ENCODE peak calls at places on chromosomes 5 and 9, in six cellular contexts. O is AG09309, K is uterus, X is progenitor cell of endocrine pancreas, J is cardiac fibroblast, C is A549. A is an unnamed sample.

GRCh38 chr9:78115073-78115472 is 83.5 kb upstream of the GNAQ start:
- DNase-seq in X (no peak), O (no peak), K (no peak), C (no peak), J (peak; percentile 31), A (no peak)

GRCh38 chr9:89435315-89435823 is 62.5 kb downstream of the SEMA4D start:
- DNase-seq in K (no peak), X (no peak), J (no peak), C (no peak), O (no peak), A (peak; percentile 80)

GRCh38 chr9:114076237-114077161 is 1.6 kb downstream of the AMBP start:
- DNase-seq in X (no peak), O (no peak), C (no peak), K (no peak), J (no peak), A (no peak)

GRCh38 chr9:86406366-86406765 is 52.2 kb upstream of the TUT7 start:
- DNase-seq in X (no peak), J (peak; percentile 89), O (no peak), C (no peak), K (peak; percentile 23), A (no peak)

GRCh38 chr5:1648806-1649205 is 125.0 kb upstream of the LPCAT1 start:
- DNase-seq in X (no peak), J (peak; percentile 63), K (no peak), O (peak; percentile 39), C (no peak), A (no peak)

GRCh38 chr5:117623042-117623815 is 1048.6 kb upstream of the SEMA6A start:
- DNase-seq in K (no peak), O (no peak), C (no peak), X (no peak), J (peak; percentile 32), A (peak; percentile 2)

GRCh38 chr5:6767481-6768063 is 54.3 kb downstream of the TENT4A start:
- DNase-seq in X (no peak), C (no peak), O (no peak), J (no peak), K (no peak), A (no peak)

GRCh38 chr9:120394058-120394669 is 185.8 kb downstream of the CDK5RAP2 start:
- DNase-seq in C (no peak), J (peak; percentile 91), O (peak; percentile 88), X (no peak), K (no peak), A (no peak)

GRCh38 chr5:72501475-72501874 is 5.7 kb downstream of the ZNF366 start:
- DNase-seq in O (no peak), X (no peak), C (no peak), K (no peak), J (no peak), A (no peak)

GRCh38 chr5:150299571-150300327 is 3.0 kb downstream of the ARSI start:
- DNase-seq in J (no peak), C (no peak), O (peak; percentile 21), K (peak; percentile 50), X (no peak), A (no peak)

GRCh38 chr9:25677301-25678146 is 720 bp downstream of the TUSC1 start:
- DNase-seq in X (no peak), O (peak; percentile 7), K (peak; percentile 89), C (peak; percentile 28), J (peak; percentile 72), A (peak; percentile 82)

GRCh38 chr9:112241491-112241890 is 66.4 kb upstream of the SUSD1 start:
- DNase-seq in O (no peak), J (peak; percentile 58), C (no peak), X (no peak), K (no peak), A (no peak)

GRCh38 chr5:21152611-21153010 is 1164.6 kb upstream of the CDH18 start:
- DNase-seq in C (peak; percentile 2), O (no peak), J (peak; percentile 90), X (no peak), K (no peak), A (peak; percentile 26)

GRCh38 chr9:133959966-133960567 is 32.1 kb downstream of the VAV2 start:
- DNase-seq in C (no peak), O (no peak), X (no peak), J (no peak), K (no peak), A (no peak)

GRCh38 chr5:172746725-172747124 is 24.3 kb downstream of the DUSP1 start:
- DNase-seq in J (no peak), K (no peak), C (no peak), O (no peak), X (no peak), A (no peak)

GRCh38 chr9:137488330-137488653 is 29.2 kb upstream of the NSMF start:
- DNase-seq in X (no peak), J (no peak), C (no peak), K (no peak), O (no peak), A (no peak)

GRCh38 chr5:157050050-157050449 is 8.9 kb downstream of the HAVCR1 start:
- DNase-seq in K (no peak), C (no peak), O (no peak), J (no peak), X (no peak), A (no peak)

GRCh38 chr5:98492258-98492657 is 281.2 kb upstream of the RGMB start:
- DNase-seq in J (peak; percentile 73), X (no peak), K (no peak), O (no peak), C (no peak), A (no peak)

GRCh38 chr5:72682561-72682960 is 133.9 kb upstream of the TNPO1 start:
- DNase-seq in X (no peak), C (no peak), K (no peak), O (no peak), J (no peak), A (no peak)

GRCh38 chr9:23587433-23587832 is 238.6 kb downstream of the ELAVL2 start:
- DNase-seq in O (no peak), J (no peak), C (no peak), X (no peak), K (peak; percentile 17), A (no peak)

GRCh38 chr9:69066955-69067354 is 31.4 kb downstream of the FXN start:
- DNase-seq in J (no peak), O (no peak), K (no peak), X (no peak), C (no peak), A (no peak)

GRCh38 chr5:175814676-175815075 is 56.7 kb upstream of the CPLX2 start:
- DNase-seq in C (peak; percentile 94), X (no peak), O (peak; percentile 46), K (no peak), J (peak; percentile 79), A (peak; percentile 37)

GRCh38 chr5:5351288-5352089 is 71.0 kb upstream of the ICE1 start:
- DNase-seq in X (no peak), K (no peak), C (peak; percentile 58), O (peak; percentile 52), J (peak; percentile 8), A (no peak)

DNA sequence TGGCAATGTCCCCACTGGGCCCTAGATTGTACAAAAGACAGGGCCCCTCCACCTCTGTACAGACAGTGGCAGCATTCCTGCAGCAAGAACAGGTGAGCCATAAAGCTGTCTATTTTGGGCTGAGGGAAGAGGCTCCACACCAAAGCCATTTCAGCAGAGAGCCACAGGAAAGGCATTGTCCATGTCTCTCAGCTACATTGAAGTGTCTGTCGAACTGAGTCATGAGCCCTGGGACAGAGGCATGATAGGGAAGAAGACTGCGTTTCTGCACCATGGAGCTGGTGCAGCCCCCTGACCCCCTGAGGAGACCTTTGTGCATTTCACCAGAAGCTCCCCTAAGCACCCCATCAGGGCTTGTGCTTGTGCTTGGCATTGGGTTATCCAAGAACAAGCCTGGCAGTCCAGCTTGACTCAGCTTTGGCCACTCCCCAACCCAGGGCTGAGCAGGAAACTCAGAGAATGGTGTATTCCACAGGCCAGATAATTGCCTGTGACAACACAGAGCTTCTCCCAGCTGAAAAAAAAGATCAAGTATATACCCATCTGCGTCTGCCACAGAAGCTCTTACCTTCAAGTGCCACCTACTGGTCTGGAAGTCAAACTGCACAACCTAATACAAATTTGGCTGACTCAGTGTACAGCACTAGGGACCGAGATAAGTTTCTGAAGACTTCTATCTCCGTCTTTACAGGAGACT is 5.9 kb upstream of the FRMD3 start:
- DNase-seq in J (peak; percentile 94), O (peak; percentile 72), C (peak; percentile 42), X (no peak), K (no peak), A (peak; percentile 13)
- TF ChIP-seq CTCF in J (peak; percentile 84), O (peak; percentile 77), C (peak; percentile 41), X (peak; percentile 65), K (peak; percentile 29), A (peak; percentile 28)

GRCh38 chr5:58460727-58461286 is 921 bp upstream of the PLK2 start:
- DNase-seq in C (peak; percentile 72), K (peak; percentile 91), X (peak; percentile 89), O (no peak), J (peak; percentile 92), A (peak; percentile 93)
- TF ChIP-seq CTCF in C (peak; percentile 72), K (peak; percentile 76), X (peak; percentile 75), O (peak; percentile 81), J (peak; percentile 87), A (peak; percentile 72)

GRCh38 chr5:178113141-178113787 is at the start of gene N4BP3:
- DNase-seq in X (peak; percentile 78), C (peak; percentile 60), K (no peak), J (peak; percentile 42), O (no peak), A (peak; percentile 93)
- TF ChIP-seq CTCF in X (no peak), C (peak; percentile 27), K (no peak), J (no peak), O (no peak), A (no peak)

GRCh38 chr5:74943905-74944304 is 77.7 kb upstream of the FAM169A start:
- DNase-seq in K (no peak), J (no peak), C (no peak), X (no peak), O (no peak), A (no peak)
- TF ChIP-seq CTCF in K (no peak), J (no peak), C (no peak), X (peak; percentile 40), O (no peak), A (no peak)

GRCh38 chr9:88076286-88077070 is 61.8 kb downstream of the SPATA31C2 start:
- DNase-seq in X (peak; percentile 42), C (peak; percentile 87), K (peak; percentile 80), J (peak; percentile 83), O (no peak), A (peak; percentile 86)
- TF ChIP-seq CTCF in X (peak; percentile 10), C (peak; percentile 35), K (peak; percentile 37), J (peak; percentile 1), O (peak; percentile 38), A (no peak)

DNA sequence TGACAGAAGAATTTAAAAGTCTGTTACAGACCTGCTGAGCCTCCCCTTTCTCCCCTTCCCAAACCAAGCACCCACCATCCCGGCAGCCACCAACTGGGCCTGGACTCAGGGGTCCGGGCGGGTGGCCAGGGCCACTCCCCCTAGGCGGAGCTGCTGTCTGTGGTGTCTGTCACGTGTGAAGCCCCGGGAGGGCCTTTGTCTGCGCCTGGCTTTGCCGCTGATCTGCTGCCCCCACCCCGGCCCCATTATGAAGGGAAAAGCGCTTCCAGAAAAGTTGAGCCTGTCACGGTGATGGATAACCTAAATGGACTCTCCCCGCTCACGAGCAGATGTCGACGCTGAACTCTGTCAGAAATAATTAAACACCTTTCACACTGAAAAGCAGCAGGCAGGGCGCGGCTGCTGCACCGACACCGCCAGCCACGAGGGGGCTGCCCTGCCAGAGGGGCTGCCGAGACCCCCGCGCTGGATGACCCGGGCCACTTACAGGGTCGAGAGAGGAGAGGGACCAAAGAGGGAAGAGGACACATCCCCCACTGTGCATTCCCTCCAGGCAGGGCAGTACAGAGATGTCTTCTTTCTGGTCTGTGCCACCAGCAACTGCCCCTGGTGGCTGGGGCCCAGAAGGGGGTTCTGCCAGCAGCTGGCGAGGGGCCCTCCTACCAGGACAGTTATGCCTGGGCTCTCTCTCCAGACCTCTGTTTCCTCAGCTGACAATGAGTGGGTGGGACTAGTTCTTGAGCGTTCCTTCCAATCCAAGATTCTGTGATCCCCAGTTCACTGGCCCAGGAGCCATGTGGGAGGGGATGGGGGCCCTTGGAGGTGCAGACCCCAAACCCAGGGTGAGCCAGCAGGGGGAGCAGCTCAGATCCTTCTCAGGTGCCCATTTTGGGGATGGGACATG is 36.0 kb upstream of the BARHL1 start:
- DNase-seq in J (peak; percentile 4), C (peak; percentile 50), K (no peak), X (peak; percentile 45), O (no peak), A (peak; percentile 59)
- TF ChIP-seq CTCF in J (peak; percentile 29), C (peak; percentile 27), K (no peak), X (peak; percentile 68), O (no peak), A (peak; percentile 64)

A was measured in Calu3.